ENCODE peak calls at places on chromosomes 6 and 20, in six cellular contexts. M, N, I, D, O and E are unnamed samples.

GRCh38 chr6:39685486-39685826 is 39.8 kb downstream of the KIF6 start:
- DNase-seq in D (no peak), O (no peak), M (no peak), N (no peak), I (no peak), E (no peak)

GRCh38 chr6:25423358-25423757 is 144.2 kb downstream of the CARMIL1 start:
- DNase-seq in I (no peak), N (no peak), O (no peak), D (no peak), M (no peak), E (no peak)

GRCh38 chr6:13066050-13066449 is 262.3 kb downstream of the TBC1D7 start:
- DNase-seq in N (no peak), I (no peak), M (no peak), D (no peak), O (no peak), E (no peak)

GRCh38 chr20:2178328-2179232 is 77.0 kb downstream of the STK35 start:
- DNase-seq in O (no peak), I (peak; percentile 35), N (peak; percentile 6), M (no peak), D (no peak), E (no peak)

GRCh38 chr6:15608406-15608805 is 54.4 kb downstream of the DTNBP1 start:
- DNase-seq in N (peak; percentile 89), D (no peak), M (no peak), O (no peak), I (no peak), E (no peak)

GRCh38 chr20:50425076-50425475 is 85.1 kb upstream of the PTPN1 start:
- DNase-seq in I (no peak), D (no peak), O (no peak), M (no peak), N (no peak), E (no peak)

GRCh38 chr20:22861231-22861980 is 173.7 kb upstream of the SSTR4 start:
- DNase-seq in O (no peak), N (peak; percentile 10), D (no peak), I (no peak), M (no peak), E (no peak)

GRCh38 chr6:19399406-19399805 is 437.8 kb upstream of the ID4 start:
- DNase-seq in M (no peak), N (peak; percentile 22), O (no peak), I (no peak), D (no peak), E (no peak)

GRCh38 chr6:121351911-121352310 is 17.6 kb upstream of the TBC1D32 start:
- DNase-seq in D (no peak), O (no peak), I (no peak), N (no peak), M (no peak), E (no peak)

GRCh38 chr6:135088818-135089809 is 34.5 kb upstream of the HBS1L start:
- DNase-seq in M (no peak), O (no peak), D (no peak), N (peak; percentile 72), I (no peak), E (no peak)

GRCh38 chr6:32178547-32179440 is 589 bp downstream of the RNF5 start:
- DNase-seq in I (no peak), M (no peak), N (no peak), O (no peak), D (peak; percentile 79), E (no peak)

GRCh38 chr20:9280654-9281053 is 211.8 kb downstream of the PLCB4 start:
- DNase-seq in M (no peak), I (no peak), D (no peak), N (peak; percentile 21), O (no peak), E (no peak)

GRCh38 chr6:108677357-108677756 is 116.6 kb downstream of the FOXO3 start:
- DNase-seq in D (no peak), M (no peak), I (no peak), N (peak; percentile 20), O (no peak), E (no peak)

GRCh38 chr6:132364675-132365074 is 36.6 kb downstream of the MOXD1 start:
- DNase-seq in N (no peak), M (no peak), I (no peak), D (no peak), O (no peak), E (no peak)

GRCh38 chr6:6131492-6132109 is 124.9 kb upstream of the NRN1 start:
- DNase-seq in I (no peak), M (no peak), D (no peak), N (no peak), O (no peak), E (no peak)

GRCh38 chr6:127812985-127813681 is 87.7 kb downstream of the THEMIS start:
- DNase-seq in N (no peak), I (no peak), O (no peak), M (no peak), D (no peak), E (no peak)

GRCh38 chr6:13282393-13283069 is 45.8 kb downstream of the TBC1D7 start:
- DNase-seq in D (no peak), M (no peak), I (no peak), N (no peak), O (no peak), E (no peak)

GRCh38 chr6:131949909-131950766 is 1.0 kb downstream of the CCN2 start:
- DNase-seq in D (peak; percentile 91), N (peak; percentile 92), M (peak; percentile 81), I (peak; percentile 80), O (peak; percentile 83), E (peak; percentile 7)

GRCh38 chr6:10603265-10603664 is 82.1 kb downstream of the GCNT2 start:
- DNase-seq in D (no peak), N (no peak), O (no peak), I (no peak), M (no peak), E (no peak)

GRCh38 chr6:88881451-88881850 is 82.0 kb downstream of the RNGTT start:
- DNase-seq in I (no peak), M (no peak), N (no peak), O (no peak), D (no peak), E (no peak)

GRCh38 chr6:131231103-131231502 is 95.8 kb downstream of the AKAP7 start:
- DNase-seq in I (no peak), M (no peak), D (no peak), N (peak; percentile 22), O (no peak), E (no peak)

GRCh38 chr20:51272392-51272791 is 249.5 kb upstream of the KCNG1 start:
- DNase-seq in M (no peak), N (peak; percentile 73), O (no peak), D (no peak), I (no peak), E (no peak)

GRCh38 chr6:16766836-16767745 is 5.8 kb upstream of the ATXN1 start:
- DNase-seq in D (no peak), I (no peak), O (no peak), M (no peak), N (peak; percentile 63), E (no peak)

GRCh38 chr6:28981833-28982475 is 23.2 kb downstream of the ZNF311 start:
- DNase-seq in O (peak; percentile 67), D (peak; percentile 69), M (peak; percentile 87), N (peak; percentile 87), I (peak; percentile 73), E (no peak)

GRCh38 chr6:109260126-109260525 is 122.1 kb downstream of the CD164 start:
- DNase-seq in O (no peak), I (no peak), M (no peak), N (peak; percentile 61), D (no peak), E (no peak)

GRCh38 chr6:156538875-156539660 is 238.1 kb upstream of the ARID1B start:
- DNase-seq in M (no peak), I (no peak), O (no peak), N (no peak), D (no peak), E (no peak)

GRCh38 chr6:7674291-7674690 is 51.6 kb upstream of the BMP6 start:
- DNase-seq in N (no peak), O (no peak), D (no peak), I (no peak), M (no peak), E (no peak)

GRCh38 chr6:63573140-63573898 is 1.0 kb downstream of the LOC128125822 start:
- DNase-seq in O (peak; percentile 93), N (peak; percentile 55), I (peak; percentile 93), M (peak; percentile 95), D (peak; percentile 86), E (peak; percentile 54)

DNA sequence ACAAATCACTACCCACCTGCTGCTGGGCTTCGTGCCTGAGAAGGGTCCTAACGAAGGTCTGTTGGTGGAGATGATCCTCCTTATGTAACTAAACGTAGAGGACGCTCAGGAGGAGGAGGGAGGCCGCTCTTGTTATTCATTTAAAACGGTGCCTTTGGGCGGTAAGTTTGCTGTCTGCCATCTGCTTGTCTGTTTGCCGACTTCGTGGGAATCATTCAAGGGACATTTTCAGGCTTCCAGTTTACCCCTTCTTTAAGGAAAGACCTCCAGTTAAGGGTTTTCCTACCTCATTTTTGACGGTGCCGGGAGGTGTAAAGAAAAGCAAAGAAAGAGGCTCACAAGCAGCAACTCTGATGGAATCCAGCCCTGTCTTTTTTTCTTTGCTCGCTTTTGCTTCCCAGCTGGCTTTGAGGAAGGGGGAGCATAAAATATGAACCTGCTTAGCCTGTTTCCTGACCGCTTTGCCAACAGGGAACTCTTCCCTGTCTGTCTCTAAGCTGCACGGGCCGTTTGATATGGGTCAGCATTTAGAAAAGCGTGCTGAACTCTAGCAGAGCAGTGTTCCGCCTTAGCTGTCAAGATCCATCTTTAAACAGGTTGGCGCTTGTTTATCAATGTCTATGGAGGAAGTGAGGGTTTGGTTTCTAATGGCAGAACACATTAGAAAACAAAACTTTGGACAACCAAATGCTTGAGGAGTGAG is 13.8 kb downstream of the SYTL3 start:
- DNase-seq in N (no peak), O (no peak), M (peak; percentile 57), I (peak; percentile 55), D (no peak), E (no peak)
- H3K4me1 ChIP-seq in N (peaks cover 8% of the 10 kb centered on the region), O (no peaks in the 10 kb centered on the region), M (no peaks in the 10 kb centered on the region), I (peaks cover 16% of the 10 kb centered on the region), D (no peaks in the 10 kb centered on the region), E (peaks cover 11% of the 10 kb centered on the region)

GRCh38 chr6:159788276-159788675 is 1.1 kb downstream of the TCP1 start:
- DNase-seq in I (no peak), N (no peak), O (no peak), D (no peak), M (no peak), E (no peak)

GRCh38 chr6:159788757-159789376 is 535 bp downstream of the TCP1 start:
- DNase-seq in O (peak; percentile 75), N (peak; percentile 42), D (peak; percentile 81), M (peak; percentile 32), I (peak; percentile 59), E (peak; percentile 11)

GRCh38 chr6:159789377-159790148 is at the start of gene TCP1:
- DNase-seq in D (peak; percentile 99), I (peak; percentile 100), N (peak; percentile 99), O (peak; percentile 99), M (peak; percentile 99), E (peak; percentile 98)

GRCh38 chr6:159790947-159791598 is 806 bp downstream of the MRPL18 start:
- DNase-seq in D (peak; percentile 57), O (no peak), I (peak; percentile 26), N (no peak), M (no peak), E (no peak)

GRCh38 chr6:159790149-159790946 is at the start of gene MRPL18:
- DNase-seq in O (peak; percentile 92), M (peak; percentile 93), I (peak; percentile 93), N (peak; percentile 98), D (peak; percentile 96), E (peak; percentile 70)
- TF ChIP-seq CTCF in O (no peak), M (no peak), I (no peak), N (no peak), D (no peak), E (no peak)

GRCh38 chr20:24357169-24357568 is 112.3 kb upstream of the SYNDIG1 start:
- DNase-seq in M (no peak), N (no peak), O (no peak), D (no peak), I (peak; percentile 47), E (no peak)
- TF ChIP-seq POLR2A in M (no peak), N (no peak), O (no peak), D (no peak), I (no peak), E (no peak)

GRCh38 chr6:138631566-138631965 is 132.3 kb upstream of the NHSL1 start:
- DNase-seq in I (no peak), M (no peak), O (no peak), D (no peak), N (no peak), E (no peak)
- H3K4me1 ChIP-seq in I (no peaks in the 10 kb centered on the region), M (no peaks in the 10 kb centered on the region), O (no peaks in the 10 kb centered on the region), D (no peaks in the 10 kb centered on the region), N (no peaks in the 10 kb centered on the region), E (no peaks in the 10 kb centered on the region)